ENCODE peak calls at places on chromosome 17, in seven cellular contexts. N, R, U, Q, A, T and F are unnamed samples.

GRCh38 chr17:10557422-10557821 is 8.0 kb upstream of the MYH2 start:
- DNase-seq in N (no peak), R (no peak), U (no peak), Q (peak; percentile 70), A (no peak), T (no peak), F (no peak)

GRCh38 chr17:80616705-80617104 is 72.1 kb downstream of the RPTOR start:
- DNase-seq in N (no peak), R (no peak), U (no peak), Q (no peak), A (no peak), T (no peak), F (no peak)

GRCh38 chr17:48427598-48427997 is 2.4 kb downstream of the SKAP1 start:
- DNase-seq in N (no peak), R (peak; percentile 30), U (no peak), Q (no peak), A (peak; percentile 46), T (peak; percentile 14), F (no peak)

GRCh38 chr17:56577810-56578209 is 15.7 kb upstream of the NOG start:
- DNase-seq in N (no peak), R (no peak), U (peak; percentile 40), Q (peak; percentile 79), A (no peak), T (peak; percentile 17), F (no peak)

GRCh38 chr17:4584125-4584834 is at the start of gene SMTNL2:
- DNase-seq in N (no peak), R (no peak), U (peak; percentile 68), Q (no peak), A (no peak), T (peak; percentile 22), F (no peak)

GRCh38 chr17:10171057-10171456 is 27.3 kb downstream of the GAS7 start:
- DNase-seq in N (peak; percentile 35), R (no peak), U (no peak), Q (no peak), A (no peak), T (no peak), F (no peak)

GRCh38 chr17:29111816-29112499 is 68.2 kb downstream of the MYO18A start:
- DNase-seq in N (peak; percentile 40), R (peak; percentile 58), U (peak; percentile 83), Q (peak; percentile 91), A (no peak), T (peak; percentile 92), F (peak; percentile 81)

GRCh38 chr17:41521574-41522261 is 3.0 kb upstream of the KRT15 start:
- DNase-seq in N (no peak), R (no peak), U (peak; percentile 76), Q (no peak), A (no peak), T (peak; percentile 4), F (peak; percentile 86)

GRCh38 chr17:76709077-76709950 is 1.5 kb downstream of the MXRA7 start:
- DNase-seq in N (no peak), R (no peak), U (peak; percentile 65), Q (peak; percentile 99), A (no peak), T (peak; percentile 92), F (peak; percentile 96)

GRCh38 chr17:74427048-74427762 is 4.7 kb upstream of the GPRC5C start:
- DNase-seq in N (no peak), R (no peak), U (peak; percentile 52), Q (no peak), A (no peak), T (no peak), F (peak; percentile 49)

GRCh38 chr17:18203308-18203707 is 19.7 kb downstream of the ALKBH5 start:
- DNase-seq in N (no peak), R (no peak), U (peak; percentile 80), Q (no peak), A (no peak), T (no peak), F (peak; percentile 70)

GRCh38 chr17:5592382-5592781 is 8.1 kb upstream of the NLRP1 start:
- DNase-seq in N (no peak), R (peak; percentile 25), U (peak; percentile 30), Q (peak; percentile 73), A (no peak), T (peak; percentile 80), F (peak; percentile 26)

GRCh38 chr17:79340286-79340685 is 265.7 kb downstream of the ENGASE start:
- DNase-seq in N (no peak), R (no peak), U (no peak), Q (no peak), A (no peak), T (no peak), F (no peak)

GRCh38 chr17:40218740-40219072 is 398 bp upstream of the WIPF2 start:
- DNase-seq in N (no peak), R (peak; percentile 77), U (peak; percentile 94), Q (peak; percentile 42), A (peak; percentile 85), T (peak; percentile 36), F (peak; percentile 84)

GRCh38 chr17:36934759-36935630 is 2.3 kb upstream of the LHX1 start:
- DNase-seq in N (no peak), R (no peak), U (peak; percentile 79), Q (no peak), A (no peak), T (no peak), F (peak; percentile 75)

GRCh38 chr17:48011405-48012150 is 26.0 kb downstream of the COPZ2 start:
- DNase-seq in N (no peak), R (no peak), U (peak; percentile 79), Q (peak; percentile 44), A (no peak), T (peak; percentile 88), F (peak; percentile 42)

GRCh38 chr17:31741371-31741770 is 117.7 kb downstream of the COPRS start:
- DNase-seq in N (no peak), R (no peak), U (no peak), Q (no peak), A (no peak), T (no peak), F (peak; percentile 63)

GRCh38 chr17:19244796-19245195 is 7.6 kb downstream of the EPN2 start:
- DNase-seq in N (no peak), R (peak; percentile 40), U (no peak), Q (no peak), A (no peak), T (no peak), F (no peak)

GRCh38 chr17:1108810-1109605 is 70.8 kb downstream of the ABR start:
- DNase-seq in N (no peak), R (no peak), U (no peak), Q (peak; percentile 57), A (peak; percentile 59), T (peak; percentile 61), F (no peak)

GRCh38 chr17:45381001-45381400 is 51.7 kb downstream of the ARHGAP27 start:
- DNase-seq in N (no peak), R (no peak), U (no peak), Q (no peak), A (no peak), T (no peak), F (no peak)

GRCh38 chr17:39605492-39606433 is 2.0 kb downstream of the NEUROD2 start:
- DNase-seq in N (no peak), R (no peak), U (peak; percentile 72), Q (no peak), A (no peak), T (no peak), F (peak; percentile 53)

GRCh38 chr17:248337-249235 is 67.1 kb upstream of the DOC2B start:
- DNase-seq in N (no peak), R (no peak), U (no peak), Q (no peak), A (no peak), T (no peak), F (no peak)

GRCh38 chr17:50396261-50397110 is 837 bp downstream of the LRRC59 start:
- DNase-seq in N (no peak), R (no peak), U (no peak), Q (peak; percentile 49), A (no peak), T (peak; percentile 54), F (peak; percentile 40)

GRCh38 chr17:44381810-44382209 is 7.6 kb downstream of the ITGA2B start:
- DNase-seq in N (no peak), R (no peak), U (no peak), Q (no peak), A (no peak), T (no peak), F (no peak)

GRCh38 chr17:48025904-48026502 is 11.6 kb downstream of the COPZ2 start:
- DNase-seq in N (no peak), R (no peak), U (no peak), Q (peak; percentile 59), A (no peak), T (no peak), F (peak; percentile 88)

GRCh38 chr17:44502598-44503079 is 567 bp downstream of the GPATCH8 start:
- DNase-seq in N (no peak), R (no peak), U (no peak), Q (peak; percentile 17), A (no peak), T (no peak), F (no peak)

GRCh38 chr17:80647746-80648145 is 103.1 kb downstream of the RPTOR start:
- DNase-seq in N (no peak), R (no peak), U (no peak), Q (peak; percentile 91), A (no peak), T (no peak), F (no peak)

GRCh38 chr17:54620380-54620978 is 280.2 kb upstream of the TOM1L1 start:
- DNase-seq in N (no peak), R (no peak), U (no peak), Q (no peak), A (no peak), T (no peak), F (no peak)

GRCh38 chr17:45751466-45751865 is 32.7 kb upstream of the CRHR1 start:
- DNase-seq in N (no peak), R (no peak), U (no peak), Q (no peak), A (no peak), T (no peak), F (peak; percentile 79)

GRCh38 chr17:83202002-83203000 is 122.9 kb downstream of the METRNL start:
- DNase-seq in N (no peak), R (no peak), U (no peak), Q (no peak), A (no peak), T (no peak), F (no peak)

GRCh38 chr17:35791681-35792350 is 3.6 kb downstream of the MMP28 start:
- DNase-seq in N (no peak), R (no peak), U (no peak), Q (no peak), A (no peak), T (no peak), F (no peak)